ENCODE peak calls at places on chromosomes 6 and 20, in eight cellular contexts. G is mesendoderm; F is tibial nerve; V is colonic mucosa; B is ascending aorta; M is CD8-positive, alpha-beta T cell; I is adrenal gland; S is fibroblast of lung. O is an unnamed sample.

GRCh38 chr6:2865270-2866182 is 23.9 kb upstream of the SERPINB1 start:
- DNase-seq in G (peak; percentile 53), I (no peak), B (no peak), S (peak; percentile 74), F (no peak), V (no peak), M (no peak), O (no peak)

GRCh38 chr6:142592876-142593275 is 291.1 kb downstream of the ADGRG6 start:
- DNase-seq in B (no peak), G (no peak), S (no peak), V (no peak), M (no peak), F (no peak), I (no peak), O (no peak)

GRCh38 chr20:833450-834150 is at the start of gene FAM110A:
- DNase-seq in V (peak; percentile 97), B (peak; percentile 87), G (peak; percentile 97), F (peak; percentile 96), I (peak; percentile 97), M (peak; percentile 94), S (peak; percentile 89), O (peak; percentile 97)

GRCh38 chr6:156395276-156395675 is 381.9 kb upstream of the ARID1B start:
- DNase-seq in M (no peak), G (no peak), B (no peak), S (no peak), I (no peak), F (no peak), V (peak; percentile 77), O (peak; percentile 16)

GRCh38 chr6:117417851-117418250 is 7.9 kb downstream of the ROS1 start:
- DNase-seq in I (no peak), F (no peak), G (no peak), V (no peak), B (no peak), M (no peak), S (no peak), O (no peak)

GRCh38 chr6:112833546-112834215 is 486.6 kb downstream of the RFPL4B start:
- DNase-seq in I (no peak), F (no peak), S (peak; percentile 24), V (no peak), M (no peak), B (no peak), G (no peak), O (peak; percentile 89)

GRCh38 chr6:44489912-44490604 is 102.6 kb downstream of the CDC5L start:
- DNase-seq in G (no peak), S (peak; percentile 98), B (no peak), I (peak; percentile 53), V (no peak), F (peak; percentile 55), M (no peak), O (peak; percentile 74)

GRCh38 chr6:81750660-81751387 is 1.7 kb downstream of the TENT5A start:
- DNase-seq in B (no peak), S (no peak), M (no peak), F (no peak), V (no peak), I (no peak), G (peak; percentile 27), O (peak; percentile 36)

GRCh38 chr20:48912065-48912464 is 9.4 kb upstream of the ARFGEF2 start:
- DNase-seq in S (no peak), G (no peak), I (no peak), B (no peak), M (no peak), V (no peak), F (no peak), O (no peak)

GRCh38 chr20:63843222-63843621 is 12.2 kb upstream of the ZBTB46 start:
- DNase-seq in M (no peak), S (no peak), B (no peak), V (no peak), G (no peak), F (no peak), I (no peak), O (no peak)

GRCh38 chr6:3872370-3872854 is 23.2 kb downstream of the FAM50B start:
- DNase-seq in S (no peak), V (no peak), F (no peak), G (no peak), I (no peak), B (no peak), M (no peak), O (no peak)

GRCh38 chr6:163327936-163328335 is 86.6 kb upstream of the QKI start:
- DNase-seq in F (no peak), M (no peak), V (no peak), S (no peak), G (peak; percentile 58), B (no peak), I (no peak), O (no peak)

GRCh38 chr6:21808045-21808470 is 214.5 kb downstream of the SOX4 start:
- DNase-seq in M (no peak), F (no peak), V (peak; percentile 18), S (peak; percentile 57), B (no peak), I (no peak), G (peak; percentile 42), O (peak; percentile 68)

GRCh38 chr6:111429571-111429970 is 53.4 kb downstream of the REV3L start:
- DNase-seq in V (no peak), M (no peak), I (no peak), S (no peak), F (no peak), G (no peak), B (no peak), O (no peak)

GRCh38 chr6:10000461-10000992 is 414.3 kb downstream of the TFAP2A start:
- DNase-seq in G (no peak), I (no peak), S (no peak), V (no peak), B (no peak), M (no peak), F (no peak), O (no peak)

GRCh38 chr20:7714549-7714948 is 225.7 kb downstream of the HAO1 start:
- DNase-seq in F (no peak), V (no peak), I (no peak), B (no peak), G (no peak), M (no peak), S (no peak), O (no peak)

GRCh38 chr6:158322724-158323560 is 10.7 kb downstream of the TULP4 start:
- DNase-seq in G (no peak), F (no peak), B (no peak), S (peak; percentile 68), M (no peak), I (no peak), V (no peak), O (no peak)

GRCh38 chr20:13995841-13996240 is 525 bp downstream of the MACROD2 start:
- DNase-seq in V (peak; percentile 62), G (peak; percentile 22), M (no peak), S (no peak), B (no peak), I (peak; percentile 63), F (no peak), O (no peak)

GRCh38 chr20:61556116-61556515 is 304.1 kb downstream of the CDH4 start:
- DNase-seq in I (no peak), S (peak; percentile 72), G (no peak), F (no peak), V (no peak), M (no peak), B (no peak), O (no peak)

GRCh38 chr6:112622036-112622435 is 274.9 kb downstream of the RFPL4B start:
- DNase-seq in S (peak; percentile 31), M (no peak), G (no peak), B (no peak), F (no peak), V (no peak), I (no peak), O (no peak)

GRCh38 chr6:132115714-132116366 is 164.7 kb upstream of the CCN2 start:
- DNase-seq in G (no peak), B (no peak), F (no peak), V (no peak), M (no peak), I (no peak), S (no peak), O (no peak)

GRCh38 chr6:150169609-150170008 is 26.8 kb downstream of the PPP1R14C start:
- DNase-seq in I (no peak), B (no peak), F (no peak), S (peak; percentile 64), G (no peak), M (no peak), V (no peak), O (no peak)

GRCh38 chr6:16985484-16986284 is 116.2 kb upstream of the STMND1 start:
- DNase-seq in M (no peak), I (no peak), F (no peak), G (no peak), S (peak; percentile 86), V (no peak), B (no peak), O (peak; percentile 56)

GRCh38 chr6:159527351-159527750 is 165.7 kb downstream of the SOD2 start:
- DNase-seq in V (no peak), G (peak; percentile 51), F (no peak), M (no peak), S (no peak), B (no peak), I (no peak), O (no peak)

GRCh38 chr6:19870322-19870721 is 33.2 kb downstream of the ID4 start:
- DNase-seq in M (no peak), V (no peak), G (no peak), F (no peak), I (no peak), S (no peak), B (no peak), O (no peak)
- H3K27me3 ChIP-seq in M (no peaks in the 10 kb centered on the region), V (no peaks in the 10 kb centered on the region), G (no peaks in the 10 kb centered on the region), F (no peaks in the 10 kb centered on the region), I (no peaks in the 10 kb centered on the region), S (no peaks in the 10 kb centered on the region), B (no peaks in the 10 kb centered on the region), O (no peaks in the 10 kb centered on the region)

GRCh38 chr20:17573493-17573892 is 3.6 kb downstream of the DSTN start:
- DNase-seq in G (no peak), I (no peak), B (no peak), V (no peak), F (no peak), S (no peak), M (no peak), O (no peak)
- H3K27ac ChIP-seq in G (no peak overlapping the region), I (no peak overlapping the region), B (no peak overlapping the region), V (no peak overlapping the region), F (no peak overlapping the region), S (no peak overlapping the region), M (no peak overlapping the region), O (no peak overlapping the region)

GRCh38 chr20:50427740-50428462 is 82.3 kb upstream of the PTPN1 start:
- DNase-seq in F (peak; percentile 74), M (no peak), B (peak; percentile 43), V (no peak), I (no peak), S (peak; percentile 65), G (no peak), O (no peak)
- H3K27me3 ChIP-seq in F (no peaks in the 10 kb centered on the region), M (no peaks in the 10 kb centered on the region), B (no peaks in the 10 kb centered on the region), V (no peaks in the 10 kb centered on the region), I (no peaks in the 10 kb centered on the region), S (no peaks in the 10 kb centered on the region), G (no peaks in the 10 kb centered on the region), O (no peaks in the 10 kb centered on the region)

GRCh38 chr6:28607990-28608389 is 82.3 kb downstream of the GPX5 start:
- DNase-seq in G (no peak), S (no peak), M (no peak), B (no peak), F (no peak), I (no peak), V (no peak), O (no peak)

GRCh38 chr6:28609672-28610071 is 84.0 kb downstream of the GPX5 start:
- DNase-seq in I (no peak), M (no peak), G (no peak), F (no peak), S (no peak), V (no peak), B (no peak), O (no peak)

GRCh38 chr6:28603920-28604319 is 78.2 kb downstream of the GPX5 start:
- DNase-seq in V (no peak), G (peak; percentile 56), I (no peak), B (no peak), M (no peak), F (no peak), S (no peak), O (no peak)

GRCh38 chr6:28606424-28607391 is 81.0 kb downstream of the GPX5 start:
- DNase-seq in B (no peak), V (no peak), S (peak; percentile 69), I (no peak), F (no peak), G (peak; percentile 92), M (no peak), O (peak; percentile 80)
- H3K27ac ChIP-seq in B (no peak overlapping the region), V (no peak overlapping the region), S (no peak overlapping the region), I (no peak overlapping the region), F (no peak overlapping the region), G (no peak overlapping the region), M (no peak overlapping the region), O (no peak overlapping the region)

O was measured in SJCRH30.